ENCODE peak calls at places on chromosomes 11 and 22, in four cellular contexts. Q is progenitor cell of endocrine pancreas, M is Calu3, K is psoas muscle. A is an unnamed sample.

GRCh38 chr11:288328-289144 is at the start of gene PGGHG:
- DNase-seq in M (peak), K (peak), Q (peak), A (peak)

GRCh38 chr11:95829580-95830259 is 39.4 kb downstream of the CEP57 start:
- DNase-seq in M (no peak), K (no peak), Q (no peak), A (no peak)

GRCh38 chr11:75264356-75264755 is 23.8 kb downstream of the TPBGL start:
- DNase-seq in Q (no peak), M (no peak), K (no peak), A (peak)

GRCh38 chr11:7413961-7414728 is 71.2 kb upstream of the OLFML1 start:
- DNase-seq in Q (no peak), K (no peak), M (no peak), A (no peak)

GRCh38 chr11:70546179-70546940 is 148.0 kb downstream of the CTTN start:
- DNase-seq in Q (no peak), K (no peak), M (no peak), A (no peak)

GRCh38 chr11:1821562-1821961 is 13.2 kb upstream of the SYT8 start:
- DNase-seq in Q (no peak), M (no peak), K (no peak), A (no peak)

GRCh38 chr11:57779275-57779674 is 17.7 kb downstream of the CTNND1 start:
- DNase-seq in Q (no peak), K (no peak), M (peak), A (no peak)

GRCh38 chr11:123536690-123537437 is 106.8 kb downstream of the GRAMD1B start:
- DNase-seq in Q (no peak), K (no peak), M (no peak), A (no peak)

GRCh38 chr11:69467646-69468045 is 13.8 kb upstream of the LINC01488 start:
- DNase-seq in K (no peak), Q (no peak), M (no peak), A (no peak)

GRCh38 chr11:132960273-132960672 is 572.0 kb downstream of the OPCML start:
- DNase-seq in Q (no peak), M (no peak), K (no peak), A (no peak)

GRCh38 chr22:46714550-46714949 is 23.5 kb downstream of the CERK start:
- DNase-seq in Q (no peak), K (no peak), M (no peak), A (no peak)

GRCh38 chr11:20387262-20388095 is at the start of gene PRMT3:
- DNase-seq in Q (peak), K (peak), M (peak), A (peak)

GRCh38 chr22:37062366-37062655 is 10.8 kb downstream of the KCTD17 start:
- DNase-seq in M (no peak), K (no peak), Q (no peak), A (peak)

GRCh38 chr11:71988050-71988449 is 10.7 kb upstream of the IL18BP start:
- DNase-seq in M (no peak), K (no peak), Q (no peak), A (no peak)

GRCh38 chr11:134925432-134925831 is 513.4 kb upstream of the B3GAT1 start:
- DNase-seq in M (no peak), K (no peak), Q (no peak), A (no peak)

GRCh38 chr22:31093956-31094622 is 13.0 kb downstream of the SMTN start:
- DNase-seq in K (peak), Q (no peak), M (no peak), A (no peak)

GRCh38 chr22:24432059-24432853 is 4.9 kb downstream of the ADORA2A start:
- DNase-seq in K (no peak), M (peak), Q (no peak), A (no peak)

GRCh38 chr11:129645943-129646342 is 169.7 kb upstream of the TMEM45B start:
- DNase-seq in M (no peak), Q (no peak), K (no peak), A (no peak)

GRCh38 chr11:120539681-120540369 is 28.3 kb downstream of the GRIK4 start:
- DNase-seq in Q (no peak), M (no peak), K (no peak), A (no peak)

GRCh38 chr11:83836883-83837654 is 550.9 kb upstream of the CCDC90B start:
- DNase-seq in K (peak), M (peak), Q (peak), A (peak)

DNA sequence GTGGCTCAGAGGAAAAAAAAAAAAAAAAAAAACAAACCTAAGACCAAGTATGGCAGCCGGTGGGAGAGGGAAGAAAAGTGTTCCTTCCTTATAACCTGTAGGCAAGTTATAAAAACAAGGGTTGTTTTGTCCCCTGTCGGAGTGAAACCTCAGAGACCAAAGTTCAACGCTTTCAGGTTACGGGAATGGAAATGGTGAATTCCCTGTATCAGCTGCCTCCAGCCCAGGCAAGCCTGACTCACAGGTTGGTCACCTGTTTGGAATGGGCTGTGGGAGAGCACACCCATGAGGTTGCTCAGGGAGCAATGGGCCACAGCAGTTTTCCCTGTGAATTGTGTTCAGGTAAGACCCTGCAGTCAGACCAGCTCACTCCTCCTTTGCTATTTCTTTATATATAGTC is 138.9 kb downstream of the ETS1 start:
- DNase-seq in Q (no peak), K (no peak), M (peak), A (no peak)
- TF ChIP-seq CTCF in Q (no peak), K (no peak), M (no peak), A (no peak)

DNA sequence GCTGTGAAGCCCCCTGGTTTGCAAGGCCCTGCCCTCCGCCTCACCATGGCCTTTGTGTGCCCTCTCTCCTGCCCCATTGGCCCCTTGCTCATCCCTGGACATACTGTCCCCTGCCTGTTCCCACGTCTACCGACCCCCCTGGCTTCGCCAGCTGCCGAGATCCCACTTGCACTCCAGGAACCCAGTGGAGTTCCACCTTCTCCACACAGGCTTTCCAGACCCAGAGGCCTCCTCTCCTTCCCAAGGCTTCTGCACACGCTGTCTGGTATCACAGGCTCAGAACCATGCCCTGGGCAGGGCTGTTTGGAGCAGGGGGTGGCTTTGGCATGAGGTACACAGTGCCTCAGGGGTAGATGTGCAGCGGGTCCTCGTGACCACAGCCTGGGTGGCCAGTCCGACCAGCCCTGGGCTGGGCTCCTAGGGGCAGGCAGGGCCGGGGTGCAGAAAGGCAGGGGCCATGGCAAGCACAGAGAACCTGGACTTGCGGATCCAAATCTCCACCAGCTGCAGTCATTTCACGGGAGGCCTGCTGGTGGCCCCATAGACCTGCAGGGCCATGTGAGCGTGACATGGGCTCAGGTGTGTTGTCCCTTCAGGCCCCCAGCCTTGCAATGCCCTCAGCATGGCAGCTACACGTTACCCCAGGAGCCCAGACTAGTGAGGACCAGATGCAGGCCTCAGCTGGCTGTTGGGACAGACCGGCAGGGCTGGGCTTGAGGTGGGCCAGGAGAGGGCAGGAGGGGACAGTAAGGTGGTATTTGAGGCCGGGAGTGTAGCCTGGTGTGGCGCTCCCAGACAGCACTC is 9.5 kb downstream of the GRK2 start:
- DNase-seq in M (no peak), K (no peak), Q (no peak), A (peak)
- TF ChIP-seq CTCF in M (no peak), K (no peak), Q (no peak), A (no peak)

GRCh38 chr11:112318661-112319060 is 58.0 kb upstream of the PLET1 start:
- DNase-seq in K (no peak), M (no peak), Q (no peak), A (no peak)

GRCh38 chr11:112315861-112316739 is 55.4 kb upstream of the PLET1 start:
- DNase-seq in M (no peak), Q (no peak), K (no peak), A (no peak)

GRCh38 chr11:112316971-112317370 is 56.3 kb upstream of the PLET1 start:
- DNase-seq in M (no peak), Q (no peak), K (no peak), A (no peak)

GRCh38 chr11:112318193-112318592 is 57.5 kb upstream of the PLET1 start:
- DNase-seq in Q (no peak), M (no peak), K (no peak), A (no peak)

DNA sequence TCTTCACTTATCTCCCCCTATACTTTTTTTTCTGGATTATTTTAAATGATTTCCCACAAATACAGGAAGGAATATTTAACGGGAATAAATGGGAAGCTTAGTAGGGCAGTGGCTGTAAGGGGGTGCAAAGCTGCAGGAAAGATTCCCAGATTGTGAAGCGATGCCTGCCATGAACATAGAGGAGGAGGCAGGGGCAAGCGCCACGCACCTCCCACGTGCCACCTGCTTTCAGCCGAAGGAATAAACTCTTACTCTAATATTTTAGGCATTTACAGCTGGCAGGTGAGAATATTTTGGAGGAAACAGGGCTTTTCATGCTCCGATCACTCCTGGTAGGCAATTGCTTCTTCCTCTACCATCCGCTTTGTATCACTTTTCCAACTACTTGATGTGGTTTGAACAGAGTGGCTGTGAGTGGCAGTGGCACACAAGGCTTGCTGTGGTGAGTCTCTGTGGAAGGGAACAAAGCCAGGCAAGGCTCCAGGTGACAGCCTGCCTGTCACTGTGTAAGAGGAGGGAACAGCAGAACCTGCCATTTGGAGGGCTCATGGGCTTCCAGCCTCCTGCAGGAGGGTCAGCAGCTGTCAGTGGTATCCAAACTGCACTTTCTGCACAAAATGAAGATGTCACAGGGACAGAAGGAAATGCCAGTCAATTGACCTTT is 54.5 kb upstream of the PLET1 start:
- DNase-seq in Q (no peak), M (no peak), K (no peak), A (no peak)
- TF ChIP-seq CTCF in Q (no peak), M (no peak), K (no peak), A (no peak)

GRCh38 chr22:20742764-20743163 is 31.1 kb upstream of the SERPIND1 start:
- DNase-seq in M (no peak), K (no peak), Q (no peak), A (no peak)
- TF ChIP-seq CTCF in M (no peak), K (no peak), Q (no peak), A (no peak)

DNA sequence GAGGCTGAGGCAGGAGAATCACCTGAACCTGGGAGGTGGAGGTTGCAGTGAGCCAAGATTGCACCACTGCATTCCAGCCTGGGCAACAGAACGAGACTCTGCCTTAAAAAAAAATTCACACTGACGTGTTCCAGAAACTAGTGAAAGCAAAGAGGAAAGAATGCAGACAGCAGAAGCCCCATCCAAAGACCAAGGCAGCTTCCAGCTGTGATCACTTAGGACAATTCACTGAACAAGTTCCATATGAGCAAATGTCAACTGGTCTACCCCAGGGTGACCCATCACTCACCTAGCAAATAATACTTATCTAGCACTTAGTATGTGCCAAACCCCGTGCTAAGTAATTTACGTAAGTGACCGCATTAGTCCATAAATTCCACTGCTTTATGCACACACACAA is 138.9 kb downstream of the LARGE1 start:
- DNase-seq in Q (no peak), M (no peak), K (no peak), A (no peak)
- TF ChIP-seq CTCF in Q (no peak), M (no peak), K (no peak), A (no peak)

GRCh38 chr22:49957826-49958461 is 2.6 kb upstream of the PIM3 start:
- DNase-seq in K (peak), Q (no peak), M (no peak), A (peak)

GRCh38 chr22:49958462-49958921 is 2.1 kb upstream of the PIM3 start:
- DNase-seq in K (peak), M (no peak), Q (no peak), A (peak)

GRCh38 chr22:49956418-49956770 is 4.2 kb upstream of the PIM3 start:
- DNase-seq in Q (no peak), M (no peak), K (peak), A (no peak)

GRCh38 chr22:49955581-49956417 is 4.8 kb upstream of the PIM3 start:
- DNase-seq in M (no peak), K (peak), Q (no peak), A (no peak)

DNA sequence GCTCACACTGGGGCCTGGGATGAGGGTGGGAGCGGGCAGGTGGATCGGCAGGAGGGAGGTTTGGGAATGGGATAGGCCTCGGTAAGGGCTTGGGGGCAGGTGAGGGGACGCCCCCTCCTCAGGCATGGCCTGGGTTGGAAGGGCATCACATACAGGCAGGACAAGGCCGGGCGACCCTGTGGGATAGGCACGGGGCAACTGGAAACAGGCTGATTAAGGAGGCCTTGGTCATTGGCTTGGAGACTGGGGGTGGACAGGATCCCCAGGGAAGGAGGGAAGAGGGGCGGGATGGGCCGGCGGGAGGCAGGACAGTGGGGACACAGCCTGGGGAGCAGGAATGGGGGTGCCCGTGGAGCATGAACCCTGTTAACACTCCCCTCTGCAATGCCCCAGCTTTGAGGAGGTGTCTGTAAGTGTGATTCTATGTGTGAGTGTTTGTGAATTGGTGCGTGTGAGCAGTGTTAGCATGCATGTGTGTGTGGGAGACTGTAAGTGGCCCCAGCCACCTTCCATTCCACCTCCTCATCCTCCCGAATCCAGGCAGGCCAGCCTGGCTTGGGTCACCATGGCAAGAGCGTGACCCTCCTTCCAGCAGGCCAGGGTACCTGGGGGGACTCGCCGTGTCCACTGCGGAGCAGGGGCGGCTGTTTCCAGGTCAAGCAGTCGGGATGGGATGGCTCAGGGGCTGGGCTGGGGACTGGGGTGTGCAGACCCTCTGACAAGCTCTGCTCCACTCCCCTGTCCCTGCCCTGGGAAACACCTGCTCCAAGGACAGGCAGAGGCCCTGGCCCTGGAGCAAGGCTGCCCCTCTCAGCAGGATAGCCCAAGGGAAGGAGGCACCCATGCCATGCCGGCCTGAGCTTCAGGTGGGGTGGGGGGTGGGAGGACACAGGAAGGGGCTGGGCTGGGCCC is 3.4 kb upstream of the PIM3 start:
- DNase-seq in Q (no peak), M (no peak), K (peak), A (no peak)
- TF ChIP-seq CTCF in Q (no peak), M (no peak), K (no peak), A (no peak)

GRCh38 chr11:118488480-118489109 is 38.7 kb upstream of the TTC36 start:
- DNase-seq in M (peak), Q (peak), K (peak), A (peak)

GRCh38 chr11:118484405-118484804 is 42.9 kb upstream of the TTC36 start:
- DNase-seq in M (no peak), K (no peak), Q (no peak), A (no peak)

GRCh38 chr11:118491041-118491440 is 36.2 kb upstream of the TTC36 start:
- DNase-seq in Q (no peak), M (no peak), K (no peak), A (no peak)

GRCh38 chr11:118485273-118485672 is 42.0 kb upstream of the TTC36 start:
- DNase-seq in M (no peak), Q (no peak), K (no peak), A (no peak)
- TF ChIP-seq CTCF in M (no peak), Q (peak), K (no peak), A (no peak)

GRCh38 chr11:44826922-44827643 is 100.3 kb downstream of the TSPAN18 start:
- DNase-seq in M (no peak), K (no peak), Q (no peak), A (no peak)

GRCh38 chr11:44832452-44832851 is 105.7 kb downstream of the TSPAN18 start:
- DNase-seq in M (no peak), Q (no peak), K (no peak), A (no peak)

GRCh38 chr11:44828296-44828695 is 101.5 kb downstream of the TSPAN18 start:
- DNase-seq in Q (no peak), M (no peak), K (no peak), A (no peak)

GRCh38 chr11:44831605-44832394 is 105.0 kb downstream of the TSPAN18 start:
- DNase-seq in Q (no peak), M (no peak), K (no peak), A (no peak)

DNA sequence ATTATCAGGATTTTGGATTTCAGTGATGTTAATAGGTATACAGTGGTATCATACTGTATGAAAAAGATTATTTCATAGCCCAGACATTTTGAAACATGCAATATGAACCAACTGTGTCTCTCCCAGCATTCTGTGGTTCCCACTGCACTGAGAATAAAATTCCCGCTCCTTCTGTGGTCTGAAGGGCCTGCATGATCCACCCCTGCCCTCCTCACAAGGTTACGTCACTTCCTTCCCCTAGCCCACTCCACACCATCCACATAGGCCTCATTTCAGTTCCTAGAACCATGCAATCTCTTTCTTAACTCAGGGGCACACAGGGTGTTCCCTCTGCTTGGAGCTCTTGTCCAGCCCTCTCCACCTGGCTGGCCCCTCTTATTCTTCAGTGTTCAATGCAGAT is 103.1 kb downstream of the TSPAN18 start:
- DNase-seq in M (no peak), Q (no peak), K (no peak), A (no peak)
- TF ChIP-seq CTCF in M (no peak), Q (no peak), K (no peak), A (no peak)

GRCh38 chr22:29524440-29525191 is 28.9 kb downstream of the THOC5 start:
- DNase-seq in Q (peak), K (no peak), M (peak), A (peak)
- TF ChIP-seq CTCF in Q (peak), K (peak), M (peak), A (no peak)